ENCODE peak calls at places on chromosomes 6 and 20, in seven cellular contexts. One of them, this sample, is unnamed.
A peak's percentile ranks its signal among the peaks of the same experiment; 100 is the strongest.

GRCh38 chr6:156999762-157000161 is 222.6 kb downstream of the ARID1B start:
- DNase-seq in upper lobe of right lung: no peak
- DNase-seq in activated CD4-positive, alpha-beta T cell treated with anti-CD3 and anti-CD28 coated beads, Interleukin-2, amount 50 U/mL, for 1 hour: no peak
- DNase-seq in thoracic aorta: no peak
- DNase-seq in cardiac fibroblast: no peak
- DNase-seq in AML-193: no peak
- DNase-seq in left lobe of liver: no peak
- DNase-seq in this sample: no peak

GRCh38 chr6:79821859-79822258 is 125.5 kb downstream of the ELOVL4 start:
- DNase-seq in left lobe of liver: no peak
- DNase-seq in cardiac fibroblast: peak; percentile 33
- DNase-seq in thoracic aorta: no peak
- DNase-seq in upper lobe of right lung: no peak
- DNase-seq in activated CD4-positive, alpha-beta T cell treated with anti-CD3 and anti-CD28 coated beads, Interleukin-2, amount 50 U/mL, for 1 hour: no peak
- DNase-seq in AML-193: no peak
- DNase-seq in this sample: no peak

GRCh38 chr6:52191824-52192223 is 5.6 kb downstream of the IL17A start:
- DNase-seq in activated CD4-positive, alpha-beta T cell treated with anti-CD3 and anti-CD28 coated beads, Interleukin-2, amount 50 U/mL, for 1 hour: no peak
- DNase-seq in upper lobe of right lung: no peak
- DNase-seq in left lobe of liver: no peak
- DNase-seq in AML-193: no peak
- DNase-seq in thoracic aorta: no peak
- DNase-seq in cardiac fibroblast: no peak
- DNase-seq in this sample: no peak

GRCh38 chr20:272718-273117 is 15.2 kb downstream of the DEFB132 start:
- DNase-seq in upper lobe of right lung: no peak
- DNase-seq in thoracic aorta: no peak
- DNase-seq in cardiac fibroblast: no peak
- DNase-seq in activated CD4-positive, alpha-beta T cell treated with anti-CD3 and anti-CD28 coated beads, Interleukin-2, amount 50 U/mL, for 1 hour: no peak
- DNase-seq in AML-193: no peak
- DNase-seq in left lobe of liver: peak; percentile 28
- DNase-seq in this sample: no peak

GRCh38 chr6:136950436-136950835 is 28.3 kb downstream of the SLC35D3 start:
- DNase-seq in activated CD4-positive, alpha-beta T cell treated with anti-CD3 and anti-CD28 coated beads, Interleukin-2, amount 50 U/mL, for 1 hour: no peak
- DNase-seq in left lobe of liver: no peak
- DNase-seq in upper lobe of right lung: no peak
- DNase-seq in thoracic aorta: no peak
- DNase-seq in cardiac fibroblast: peak; percentile 14
- DNase-seq in AML-193: no peak
- DNase-seq in this sample: no peak

GRCh38 chr6:135030532-135031178 is 24.0 kb downstream of the HBS1L start:
- DNase-seq in upper lobe of right lung: no peak
- DNase-seq in thoracic aorta: no peak
- DNase-seq in cardiac fibroblast: peak; percentile 55
- DNase-seq in activated CD4-positive, alpha-beta T cell treated with anti-CD3 and anti-CD28 coated beads, Interleukin-2, amount 50 U/mL, for 1 hour: no peak
- DNase-seq in left lobe of liver: no peak
- DNase-seq in AML-193: no peak
- DNase-seq in this sample: peak; percentile 30

GRCh38 chr20:37383229-37383989 is 37.5 kb downstream of the SRC start:
- DNase-seq in activated CD4-positive, alpha-beta T cell treated with anti-CD3 and anti-CD28 coated beads, Interleukin-2, amount 50 U/mL, for 1 hour: no peak
- DNase-seq in upper lobe of right lung: peak; percentile 57
- DNase-seq in cardiac fibroblast: peak; percentile 52
- DNase-seq in AML-193: no peak
- DNase-seq in left lobe of liver: no peak
- DNase-seq in thoracic aorta: peak; percentile 50
- DNase-seq in this sample: no peak

GRCh38 chr20:20360464-20360863 is 7.4 kb upstream of the INSM1 start:
- DNase-seq in upper lobe of right lung: no peak
- DNase-seq in cardiac fibroblast: peak; percentile 76
- DNase-seq in activated CD4-positive, alpha-beta T cell treated with anti-CD3 and anti-CD28 coated beads, Interleukin-2, amount 50 U/mL, for 1 hour: peak; percentile 3
- DNase-seq in thoracic aorta: no peak
- DNase-seq in AML-193: peak; percentile 54
- DNase-seq in left lobe of liver: peak; percentile 51
- DNase-seq in this sample: peak; percentile 62

GRCh38 chr6:56019973-56020372 is 144.6 kb upstream of the BMP5 start:
- DNase-seq in thoracic aorta: no peak
- DNase-seq in cardiac fibroblast: peak; percentile 36
- DNase-seq in left lobe of liver: no peak
- DNase-seq in AML-193: no peak
- DNase-seq in upper lobe of right lung: no peak
- DNase-seq in activated CD4-positive, alpha-beta T cell treated with anti-CD3 and anti-CD28 coated beads, Interleukin-2, amount 50 U/mL, for 1 hour: no peak
- DNase-seq in this sample: peak; percentile 18

GRCh38 chr6:75128881-75129570 is 76.8 kb downstream of the COL12A1 start:
- DNase-seq in upper lobe of right lung: no peak
- DNase-seq in activated CD4-positive, alpha-beta T cell treated with anti-CD3 and anti-CD28 coated beads, Interleukin-2, amount 50 U/mL, for 1 hour: no peak
- DNase-seq in AML-193: no peak
- DNase-seq in left lobe of liver: no peak
- DNase-seq in cardiac fibroblast: no peak
- DNase-seq in thoracic aorta: no peak
- DNase-seq in this sample: peak; percentile 80

GRCh38 chr6:18395177-18395850 is 8.2 kb downstream of the RNF144B start:
- DNase-seq in activated CD4-positive, alpha-beta T cell treated with anti-CD3 and anti-CD28 coated beads, Interleukin-2, amount 50 U/mL, for 1 hour: no peak
- DNase-seq in upper lobe of right lung: no peak
- DNase-seq in left lobe of liver: no peak
- DNase-seq in thoracic aorta: no peak
- DNase-seq in AML-193: no peak
- DNase-seq in cardiac fibroblast: no peak
- DNase-seq in this sample: no peak

GRCh38 chr20:34985439-34986310 is 30.0 kb downstream of the MYH7B start:
- DNase-seq in thoracic aorta: no peak
- DNase-seq in cardiac fibroblast: no peak
- DNase-seq in left lobe of liver: no peak
- DNase-seq in activated CD4-positive, alpha-beta T cell treated with anti-CD3 and anti-CD28 coated beads, Interleukin-2, amount 50 U/mL, for 1 hour: no peak
- DNase-seq in upper lobe of right lung: no peak
- DNase-seq in AML-193: no peak
- DNase-seq in this sample: no peak